ENCODE peak calls at places on chromosomes 16 and 17, in eight cellular contexts. R is tibial artery; W is transverse colon; F is mammary epithelial cell; K is effector memory CD4-positive, alpha-beta T cell; M is A549; G is adipocyte; E is prostate gland. L is an unnamed sample.

GRCh38 chr16:4891886-4892216 is 44.6 kb downstream of the UBN1 start:
- DNase-seq in R (no peak), W (no peak), K (no peak), G (no peak), M (no peak), F (no peak), E (no peak), L (no peak)

GRCh38 chr17:32998893-32999240 is 7.2 kb downstream of the SPACA3 start:
- DNase-seq in G (peak; percentile 36), W (no peak), R (no peak), E (no peak), F (peak; percentile 56), M (no peak), K (no peak), L (no peak)

GRCh38 chr17:15298176-15298575 is 33.0 kb upstream of the PMP22 start:
- DNase-seq in R (no peak), K (no peak), E (no peak), M (no peak), F (peak; percentile 12), W (no peak), G (no peak), L (no peak)

GRCh38 chr16:67392301-67393059 is 818 bp downstream of the TPPP3 start:
- DNase-seq in K (no peak), M (no peak), W (no peak), F (no peak), G (no peak), E (no peak), R (no peak), L (no peak)

GRCh38 chr17:34665150-34665802 is 85.9 kb downstream of the TMEM132E start:
- DNase-seq in W (no peak), R (no peak), E (no peak), G (no peak), M (no peak), F (no peak), K (no peak), L (no peak)

GRCh38 chr17:8122391-8122922 is 1.4 kb downstream of the HES7 start:
- DNase-seq in E (no peak), M (no peak), G (peak; percentile 77), K (no peak), W (no peak), F (peak; percentile 53), R (no peak), L (peak; percentile 6)

GRCh38 chr17:8012045-8012580 is 9.7 kb downstream of the GUCY2D start:
- DNase-seq in G (no peak), F (no peak), M (no peak), K (no peak), E (no peak), W (no peak), R (no peak), L (no peak)

GRCh38 chr17:10735251-10735650 is 5.4 kb upstream of the TMEM220 start:
- DNase-seq in K (no peak), W (no peak), F (no peak), G (no peak), M (no peak), R (no peak), E (no peak), L (no peak)

GRCh38 chr16:79307214-79307613 is 293.3 kb downstream of the MAF start:
- DNase-seq in W (peak; percentile 30), K (no peak), F (no peak), M (no peak), E (no peak), G (no peak), R (peak; percentile 70), L (no peak)

DNA sequence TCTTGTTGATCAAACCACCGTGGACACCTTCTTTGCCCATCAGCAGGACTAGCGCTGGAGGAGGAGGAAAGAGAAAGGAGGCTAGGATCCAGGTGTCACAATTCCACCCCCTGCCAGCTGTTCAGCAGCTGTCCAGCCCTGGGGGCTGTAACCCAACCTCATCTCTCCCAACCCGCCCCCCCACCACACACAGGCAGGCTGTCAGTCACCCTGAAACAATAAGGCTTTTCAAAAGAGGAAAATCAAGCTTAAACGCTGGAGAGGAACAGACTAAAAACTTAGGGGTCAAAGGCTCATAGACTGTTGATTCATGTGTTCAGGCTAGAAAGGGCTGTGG is 2.4 kb downstream of the PFN1 start:
- DNase-seq in R (no peak), F (peak; percentile 21), G (peak; percentile 26), W (no peak), M (no peak), K (no peak), E (no peak), L (no peak)
- H3K4me3 ChIP-seq in R (peak overlapping the region; percentile 100), F (peak overlapping the region; percentile 75), G (peak overlapping the region; percentile 98), W (peak overlapping the region; percentile 77), M (peak overlapping the region; percentile 98), K (peak overlapping the region; percentile 99), E (no peak overlapping the region), L (peak overlapping the region; percentile 96)

GRCh38 chr16:35750701-35751104 is 2291.3 kb downstream of the TP53TG3F start:
- DNase-seq in E (no peak), W (no peak), G (no peak), K (no peak), M (no peak), R (no peak), F (no peak), L (no peak)

GRCh38 chr16:35750157-35750689 is 2290.8 kb downstream of the TP53TG3F start:
- DNase-seq in K (no peak), E (no peak), W (no peak), R (no peak), G (no peak), M (no peak), F (no peak), L (no peak)

GRCh38 chr16:35747658-35748455 is 2288.4 kb downstream of the TP53TG3F start:
- DNase-seq in M (no peak), F (no peak), G (no peak), R (no peak), K (no peak), E (no peak), W (no peak), L (no peak)

GRCh38 chr16:35748621-35749252 is 2289.3 kb downstream of the TP53TG3F start:
- DNase-seq in M (no peak), R (no peak), K (no peak), G (no peak), F (no peak), E (no peak), W (no peak), L (no peak)

GRCh38 chr16:35749253-35750141 is 2290.1 kb downstream of the TP53TG3F start:
- DNase-seq in K (no peak), F (no peak), W (no peak), E (no peak), R (no peak), M (no peak), G (no peak), L (no peak)
- H3K9me3 ChIP-seq in K (peaks cover 19% of the 10 kb centered on the region), F (peaks cover 27% of the 10 kb centered on the region), W (peaks cover 12% of the 10 kb centered on the region), E (no peaks in the 10 kb centered on the region), R (no peaks in the 10 kb centered on the region), M (no peaks in the 10 kb centered on the region), G (no peaks in the 10 kb centered on the region), L (no peaks in the 10 kb centered on the region)

GRCh38 chr17:74010903-74011302 is 192.6 kb upstream of the RPL38 start:
- DNase-seq in K (no peak), G (no peak), E (no peak), R (no peak), W (no peak), F (no peak), M (no peak), L (no peak)

GRCh38 chr17:74015316-74015715 is 188.2 kb upstream of the RPL38 start:
- DNase-seq in W (no peak), R (no peak), M (no peak), G (no peak), K (no peak), F (no peak), E (no peak), L (no peak)

GRCh38 chr17:74016504-74016903 is 187.0 kb upstream of the RPL38 start:
- DNase-seq in G (no peak), M (no peak), F (no peak), E (no peak), W (no peak), K (no peak), R (no peak), L (no peak)

GRCh38 chr17:74011963-74012362 is 191.5 kb upstream of the RPL38 start:
- DNase-seq in K (no peak), E (no peak), M (no peak), W (no peak), G (no peak), R (no peak), F (no peak), L (no peak)

DNA sequence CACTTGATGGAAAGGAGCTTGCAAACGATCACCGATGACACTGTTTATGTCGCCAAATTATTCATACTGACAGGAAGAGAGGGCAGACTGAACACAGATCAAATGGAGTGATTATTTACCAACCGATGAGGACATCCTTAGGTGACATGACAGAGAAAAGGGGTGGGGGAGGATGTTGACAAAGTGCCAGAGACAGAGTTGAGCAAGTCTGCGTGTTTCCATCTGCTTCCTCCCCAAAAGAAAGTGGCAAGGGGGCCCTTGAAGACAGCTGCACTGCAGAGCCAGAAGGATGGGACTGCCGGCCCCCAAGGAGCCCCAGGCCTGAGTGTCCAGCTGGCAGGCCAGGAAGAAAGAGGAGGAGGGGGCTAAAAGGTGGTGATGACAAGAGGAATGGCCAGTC is 191.0 kb upstream of the RPL38 start:
- DNase-seq in G (no peak), F (no peak), E (no peak), W (no peak), R (no peak), M (no peak), K (no peak), L (peak; percentile 6)
- H3K4me3 ChIP-seq in G (no peak overlapping the region), F (no peak overlapping the region), E (no peak overlapping the region), W (no peak overlapping the region), R (no peak overlapping the region), M (no peak overlapping the region), K (no peak overlapping the region), L (peak overlapping the region; percentile 59)

DNA sequence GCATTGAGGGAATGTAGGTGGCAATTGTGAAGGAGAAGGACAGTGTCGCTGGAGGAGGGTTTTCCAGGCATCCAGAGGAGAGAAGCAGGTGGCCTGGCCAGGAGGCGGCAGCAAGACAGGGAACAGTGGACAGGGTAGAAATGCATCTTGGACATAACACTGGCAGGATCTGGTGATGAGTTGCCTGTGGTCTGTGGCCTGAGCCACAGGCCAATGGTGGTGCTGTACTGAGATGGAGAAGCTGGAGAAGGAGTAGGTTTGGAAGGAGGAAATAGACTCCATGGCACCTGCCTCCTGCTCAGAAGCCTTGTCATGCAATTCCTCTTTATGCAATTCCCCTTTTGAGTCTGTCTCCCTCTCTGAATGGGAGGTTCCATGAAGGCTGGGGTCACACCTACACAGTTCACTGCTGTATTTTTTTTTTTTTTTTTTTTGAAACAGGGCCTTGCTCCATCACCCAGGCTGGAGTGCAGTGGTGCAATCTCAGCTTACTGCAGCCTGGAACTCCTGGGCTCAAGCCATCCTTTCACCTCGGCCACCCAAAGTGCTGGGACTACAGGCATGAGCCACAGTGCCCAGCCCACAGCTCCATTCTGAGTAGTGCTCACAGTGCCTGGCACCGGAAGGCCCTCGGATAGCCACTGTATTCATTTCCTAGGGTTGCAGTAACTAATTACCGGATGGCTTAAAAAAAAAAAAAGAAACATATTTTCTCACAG is 13.5 kb upstream of the CACNG4 start:
- DNase-seq in F (peak; percentile 9), G (no peak), K (no peak), W (no peak), M (no peak), R (no peak), E (no peak), L (no peak)
- H3K9me3 ChIP-seq in F (no peaks in the 10 kb centered on the region), G (peaks cover 14% of the 10 kb centered on the region), K (no peaks in the 10 kb centered on the region), W (no peaks in the 10 kb centered on the region), M (peaks cover 14% of the 10 kb centered on the region), R (no peaks in the 10 kb centered on the region), E (no peaks in the 10 kb centered on the region), L (no peaks in the 10 kb centered on the region)

L was measured in CD4-positive, CD25-positive, alpha-beta regulatory T cell.